ENCODE peak calls at places on chromosomes 3 and 15, in ten cellular contexts. N, G, H, C, I, A, P, M, Z and D are unnamed samples.

GRCh38 chr3:18098960-18099587 is 326.1 kb downstream of the SATB1 start:
- DNase-seq in N (no peak), G (no peak), H (peak), C (no peak), I (no peak), A (no peak), P (peak), M (no peak), Z (peak), D (no peak)

GRCh38 chr3:150449169-150449721 is 41.1 kb downstream of the TSC22D2 start:
- DNase-seq in N (no peak), G (no peak), H (no peak), C (no peak), I (no peak), A (no peak), P (no peak), M (no peak), Z (peak), D (no peak)

GRCh38 chr15:70835826-70836225 is 18.1 kb downstream of the LARP6 start:
- DNase-seq in N (no peak), G (no peak), H (no peak), C (no peak), I (no peak), A (no peak), P (no peak), M (no peak), Z (no peak), D (no peak)

GRCh38 chr3:67832807-67833206 is 178.4 kb upstream of the SUCLG2 start:
- DNase-seq in N (no peak), G (no peak), H (no peak), C (no peak), I (no peak), A (no peak), P (no peak), M (no peak), Z (no peak), D (no peak)

GRCh38 chr3:183513046-183513706 is 42.3 kb downstream of the KLHL6 start:
- DNase-seq in N (no peak), G (no peak), H (no peak), C (peak), I (peak), A (no peak), P (no peak), M (no peak), Z (no peak), D (no peak)

GRCh38 chr3:184748219-184749135 is 36.6 kb upstream of the MAGEF1 start:
- DNase-seq in N (peak), G (no peak), H (no peak), C (no peak), I (peak), A (no peak), P (peak), M (peak), Z (no peak), D (no peak)

GRCh38 chr3:117752984-117753717 is 1043.6 kb downstream of the TUSC7 start:
- DNase-seq in N (no peak), G (no peak), H (peak), C (no peak), I (no peak), A (no peak), P (no peak), M (no peak), Z (peak), D (no peak)

GRCh38 chr15:90883971-90884718 is at the start of gene FES:
- DNase-seq in N (peak), G (peak), H (no peak), C (peak), I (no peak), A (peak), P (peak), M (peak), Z (peak), D (no peak)

GRCh38 chr3:113844622-113845222 is 6.1 kb downstream of the GRAMD1C start:
- DNase-seq in N (no peak), G (no peak), H (no peak), C (peak), I (peak), A (no peak), P (no peak), M (no peak), Z (peak), D (no peak)

GRCh38 chr15:65969865-65970832 is 100.9 kb downstream of the RAB11A start:
- DNase-seq in N (no peak), G (no peak), H (no peak), C (no peak), I (no peak), A (no peak), P (no peak), M (no peak), Z (no peak), D (no peak)

GRCh38 chr3:16589120-16589519 is 16.1 kb downstream of the DAZL start:
- DNase-seq in N (no peak), G (no peak), H (no peak), C (no peak), I (no peak), A (no peak), P (no peak), M (no peak), Z (no peak), D (no peak)

GRCh38 chr15:46365612-46366011 is 730.8 kb downstream of the SQOR start:
- DNase-seq in N (no peak), G (no peak), H (no peak), C (no peak), I (no peak), A (no peak), P (no peak), M (peak), Z (peak), D (no peak)

GRCh38 chr3:45988804-45989203 is 6.8 kb downstream of the FYCO1 start:
- DNase-seq in N (no peak), G (no peak), H (no peak), C (no peak), I (no peak), A (no peak), P (no peak), M (no peak), Z (peak), D (no peak)

GRCh38 chr3:38617586-38617985 is 31.9 kb downstream of the SCN5A start:
- DNase-seq in N (no peak), G (no peak), H (no peak), C (no peak), I (no peak), A (no peak), P (no peak), M (no peak), Z (no peak), D (no peak)

GRCh38 chr15:76253851-76254440 is 57.3 kb downstream of the ETFA start:
- DNase-seq in N (no peak), G (no peak), H (no peak), C (no peak), I (no peak), A (no peak), P (peak), M (no peak), Z (peak), D (no peak)

DNA sequence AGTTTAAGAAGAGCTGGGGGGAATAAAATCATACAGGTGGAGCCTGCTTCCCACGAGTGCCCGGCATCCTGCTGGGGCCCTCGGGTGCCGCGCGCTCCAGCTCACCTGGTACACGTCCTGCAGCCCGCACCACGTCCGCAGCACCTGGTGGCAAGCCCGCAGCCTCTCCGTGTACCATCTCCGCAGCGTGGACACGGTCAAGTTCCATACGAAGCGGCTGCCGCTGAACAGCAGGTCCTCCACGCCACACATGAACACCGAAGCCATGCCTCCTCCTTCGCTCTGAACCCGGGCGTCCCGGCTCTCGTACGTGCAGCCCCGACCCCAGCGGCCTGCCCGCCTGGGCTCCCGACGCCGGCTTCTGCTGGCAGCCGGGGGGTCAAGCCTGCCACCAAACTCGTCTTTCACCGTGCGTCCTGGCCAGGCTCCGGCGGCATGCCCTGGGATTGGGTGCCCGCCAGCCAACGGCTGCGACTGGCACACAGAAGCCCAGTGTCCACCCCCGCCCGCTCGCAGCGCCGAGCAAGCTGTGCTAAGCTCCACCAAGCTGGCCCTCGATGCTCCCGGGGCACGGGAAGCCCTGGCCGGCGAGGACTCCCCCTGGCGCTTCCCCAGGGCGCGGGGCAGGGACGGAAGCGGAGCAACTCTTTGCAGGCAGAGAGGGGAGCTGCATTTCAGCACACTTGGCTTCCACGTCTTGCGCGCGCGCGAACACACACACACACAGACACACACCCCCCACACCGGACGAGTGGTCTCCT is at the start of gene FRMD4B:
- DNase-seq in N (peak), G (peak), H (no peak), C (peak), I (no peak), A (peak), P (peak), M (no peak), Z (peak), D (peak)
- TF ChIP-seq CTCF in N (no peak), G (no peak), H (peak), C (no peak), I (no peak), A (peak), P (peak), M (no peak), Z (no peak), D (peak)

GRCh38 chr3:106103383-106103782 is 234.6 kb upstream of the CBLB start:
- DNase-seq in N (no peak), G (no peak), H (no peak), C (no peak), I (no peak), A (no peak), P (no peak), M (no peak), Z (no peak), D (no peak)

GRCh38 chr3:106108925-106109324 is 240.1 kb upstream of the CBLB start:
- DNase-seq in N (no peak), G (no peak), H (no peak), C (no peak), I (no peak), A (no peak), P (no peak), M (no peak), Z (no peak), D (no peak)

GRCh38 chr3:106104078-106104477 is 235.3 kb upstream of the CBLB start:
- DNase-seq in N (no peak), G (no peak), H (no peak), C (no peak), I (no peak), A (no peak), P (no peak), M (no peak), Z (no peak), D (no peak)
- TF ChIP-seq CTCF in N (no peak), G (no peak), H (no peak), C (no peak), I (no peak), A (no peak), P (no peak), M (no peak), Z (no peak), D (no peak)

GRCh38 chr15:95196176-95196915 is 965.0 kb downstream of the MCTP2 start:
- DNase-seq in N (no peak), G (no peak), H (no peak), C (no peak), I (no peak), A (no peak), P (no peak), M (no peak), Z (no peak), D (no peak)
- TF ChIP-seq CTCF in N (no peak), G (no peak), H (no peak), C (no peak), I (no peak), A (no peak), P (no peak), M (no peak), Z (no peak), D (no peak)

GRCh38 chr15:88880944-88881740 is 14.2 kb downstream of the HAPLN3 start:
- DNase-seq in N (no peak), G (no peak), H (no peak), C (no peak), I (no peak), A (no peak), P (no peak), M (no peak), Z (no peak), D (no peak)

GRCh38 chr15:88877906-88878305 is 17.4 kb downstream of the HAPLN3 start:
- DNase-seq in N (no peak), G (no peak), H (no peak), C (no peak), I (no peak), A (no peak), P (no peak), M (no peak), Z (no peak), D (no peak)

GRCh38 chr15:88881781-88882180 is 13.6 kb downstream of the HAPLN3 start:
- DNase-seq in N (no peak), G (no peak), H (no peak), C (no peak), I (no peak), A (no peak), P (no peak), M (no peak), Z (no peak), D (no peak)

GRCh38 chr15:88877415-88877814 is 17.9 kb downstream of the HAPLN3 start:
- DNase-seq in N (no peak), G (no peak), H (no peak), C (no peak), I (no peak), A (no peak), P (no peak), M (no peak), Z (no peak), D (no peak)

DNA sequence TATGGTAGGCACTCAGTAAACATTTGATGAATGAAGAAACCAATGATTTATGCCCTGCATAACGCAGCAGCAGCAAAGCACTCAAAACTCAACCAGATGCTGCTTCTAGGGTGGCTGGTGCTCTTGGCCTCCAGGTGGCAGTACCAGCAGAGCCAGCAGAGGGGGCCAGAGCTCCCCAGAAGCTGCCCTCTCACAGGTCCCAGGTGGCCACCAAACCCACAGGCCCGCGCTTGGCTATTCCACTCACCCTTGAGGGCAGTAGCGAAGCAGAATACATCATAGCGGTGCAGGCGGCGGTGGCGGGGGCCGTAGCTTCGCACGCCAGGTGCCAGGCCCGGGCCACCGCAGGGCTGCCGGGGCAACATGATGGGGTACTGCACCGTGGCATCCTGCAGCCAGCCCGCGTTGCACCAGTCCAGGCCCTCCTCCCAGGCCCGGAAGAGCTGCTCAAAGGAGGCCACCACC is 16.6 kb downstream of the HAPLN3 start:
- DNase-seq in N (peak), G (peak), H (no peak), C (no peak), I (peak), A (no peak), P (peak), M (no peak), Z (peak), D (peak)
- TF ChIP-seq CTCF in N (peak), G (peak), H (peak), C (peak), I (peak), A (peak), P (peak), M (peak), Z (peak), D (peak)

GRCh38 chr15:53872410-53872809 is 105.8 kb upstream of the UNC13C start:
- DNase-seq in N (no peak), G (no peak), H (no peak), C (no peak), I (no peak), A (no peak), P (no peak), M (no peak), Z (no peak), D (no peak)

GRCh38 chr15:53869806-53870073 is 108.5 kb upstream of the UNC13C start:
- DNase-seq in N (no peak), G (no peak), H (no peak), C (no peak), I (no peak), A (no peak), P (no peak), M (no peak), Z (no peak), D (no peak)

GRCh38 chr15:53869044-53869805 is 109.0 kb upstream of the UNC13C start:
- DNase-seq in N (no peak), G (peak), H (no peak), C (no peak), I (no peak), A (no peak), P (peak), M (no peak), Z (no peak), D (no peak)
- TF ChIP-seq CTCF in N (no peak), G (no peak), H (no peak), C (no peak), I (peak), A (no peak), P (peak), M (no peak), Z (peak), D (no peak)

DNA sequence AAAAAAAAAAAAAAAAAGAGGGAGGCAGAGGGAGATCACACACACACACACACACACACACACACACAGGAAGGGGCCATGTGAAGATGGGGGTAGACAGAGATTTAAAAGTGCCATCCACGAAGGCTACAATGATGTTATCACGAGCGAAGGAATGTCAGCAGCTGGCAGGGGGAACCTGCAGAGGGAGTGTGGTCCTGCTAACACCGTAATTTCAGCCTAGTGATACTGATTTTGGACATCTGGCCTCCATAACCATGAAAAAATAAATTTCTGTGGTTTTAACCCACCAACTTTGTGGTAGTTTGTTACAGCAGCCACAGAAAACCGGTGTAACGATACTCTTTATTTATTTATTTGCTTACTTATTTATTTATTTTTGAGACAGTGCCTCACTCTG is 76.0 kb downstream of the TMCO5A start:
- DNase-seq in N (no peak), G (no peak), H (peak), C (no peak), I (no peak), A (no peak), P (no peak), M (no peak), Z (peak), D (no peak)
- TF ChIP-seq CTCF in N (no peak), G (no peak), H (peak), C (no peak), I (no peak), A (no peak), P (peak), M (no peak), Z (peak), D (no peak)

DNA sequence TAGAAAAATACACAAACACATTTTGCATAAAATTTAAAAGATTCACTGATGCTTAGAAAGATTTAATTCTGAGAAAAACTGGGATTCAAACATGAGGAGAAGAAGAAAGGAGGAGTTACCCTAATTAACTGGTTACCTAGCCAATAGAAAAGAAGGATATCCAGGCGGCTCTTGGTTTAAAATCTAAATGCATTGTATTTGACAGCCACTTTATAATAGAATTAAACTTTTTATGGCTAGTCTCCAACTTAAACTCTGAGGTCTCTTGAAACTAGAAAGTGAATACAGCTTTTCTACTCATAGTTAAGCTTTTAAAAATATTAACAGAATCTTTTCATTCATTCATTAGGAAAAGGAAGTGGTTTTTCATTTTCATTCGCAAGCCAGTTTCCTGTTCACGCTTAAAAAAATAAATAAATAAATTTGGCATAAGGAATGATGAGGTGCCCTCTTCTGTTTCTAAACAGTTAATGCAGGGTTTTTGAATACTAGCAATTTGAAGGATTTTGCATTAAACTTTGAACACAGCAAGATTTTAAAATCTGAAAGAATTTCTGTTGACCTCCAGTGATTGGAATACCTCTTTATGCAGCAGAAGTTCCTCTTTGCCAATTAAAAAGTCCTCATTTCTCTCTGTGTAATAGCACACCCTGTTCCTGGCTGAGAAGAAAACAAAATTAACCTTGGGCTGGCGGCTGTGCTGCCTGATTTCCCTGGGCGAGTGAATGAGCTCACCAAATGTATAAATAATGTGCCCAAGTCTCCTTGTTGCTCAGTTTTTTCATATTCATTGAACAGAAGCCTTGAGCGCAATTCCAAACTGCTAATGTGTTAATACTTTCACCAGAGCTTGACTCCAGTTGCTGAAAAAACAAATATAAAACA is 105.1 kb downstream of the ZMAT3 start:
- DNase-seq in N (no peak), G (no peak), H (peak), C (no peak), I (peak), A (no peak), P (no peak), M (peak), Z (peak), D (no peak)
- TF ChIP-seq CTCF in N (peak), G (peak), H (peak), C (peak), I (peak), A (peak), P (peak), M (peak), Z (peak), D (peak)

GRCh38 chr3:174219738-174220137 is 639.4 kb upstream of the NAALADL2 start:
- DNase-seq in N (no peak), G (no peak), H (no peak), C (no peak), I (no peak), A (no peak), P (no peak), M (no peak), Z (no peak), D (no peak)
- TF ChIP-seq CTCF in N (no peak), G (no peak), H (no peak), C (no peak), I (no peak), A (no peak), P (peak), M (no peak), Z (peak), D (peak)